ENCODE peak calls at places on chromosomes 12 and 14, in seven cellular contexts. A, L, D, B, P, Z and F are unnamed samples.

GRCh38 chr12:94582591-94582990 is 67.8 kb downstream of the TMCC3 start:
- DNase-seq in B (no peak), L (no peak), P (no peak), A (no peak), Z (no peak), D (no peak), F (no peak)

GRCh38 chr14:35140718-35141581 is 18.6 kb downstream of the PRORP start:
- DNase-seq in D (no peak), A (no peak), P (no peak), Z (no peak), L (no peak), B (peak), F (no peak)

GRCh38 chr14:74974364-74975058 is 19.1 kb upstream of the PGF start:
- DNase-seq in B (no peak), Z (no peak), A (no peak), D (no peak), P (no peak), L (no peak), F (peak)

GRCh38 chr12:61043838-61044237 is 1216.4 kb upstream of the USP15 start:
- DNase-seq in L (no peak), Z (no peak), A (no peak), P (no peak), B (no peak), D (no peak), F (no peak)

GRCh38 chr12:107441906-107442305 is 243.7 kb upstream of the PWP1 start:
- DNase-seq in D (no peak), L (no peak), A (no peak), B (no peak), Z (no peak), P (no peak), F (no peak)

GRCh38 chr14:89624500-89625156 is 207.6 kb upstream of the FOXN3 start:
- DNase-seq in Z (no peak), B (peak), P (no peak), D (no peak), L (no peak), A (no peak), F (no peak)

GRCh38 chr14:88502740-88503139 is 52.1 kb downstream of the PTPN21 start:
- DNase-seq in D (no peak), P (no peak), B (no peak), L (no peak), A (no peak), Z (no peak), F (no peak)

GRCh38 chr14:71220462-71220861 is 313.2 kb downstream of the PCNX1 start:
- DNase-seq in P (no peak), B (no peak), Z (no peak), D (no peak), L (no peak), A (no peak), F (no peak)

GRCh38 chr14:20476795-20477194 is 7.6 kb downstream of the PNP start:
- DNase-seq in P (no peak), A (no peak), L (no peak), B (no peak), Z (no peak), D (no peak), F (no peak)

GRCh38 chr12:90938451-90938850 is 16.5 kb downstream of the CCER1 start:
- DNase-seq in A (no peak), P (no peak), L (no peak), B (no peak), D (no peak), Z (no peak), F (peak)

GRCh38 chr14:32711103-32711680 is 227.5 kb upstream of the NPAS3 start:
- DNase-seq in A (no peak), L (no peak), D (no peak), B (peak), Z (peak), P (no peak), F (peak)